ENCODE peak calls at places on chromosomes 4 and X, in six cellular contexts. E, P, C, Z, V and Q are unnamed samples.

GRCh38 chrX:33053001-33053400 is 158.3 kb downstream of the DMD start:
- DNase-seq in P (no peak), V (no peak), E (no peak), Z (no peak), C (no peak), Q (no peak)

GRCh38 chrX:39725928-39726619 is 371.7 kb downstream of the BCOR start:
- DNase-seq in V (peak; percentile 80), Z (peak; percentile 86), C (no peak), E (peak; percentile 71), P (peak; percentile 64), Q (no peak)

GRCh38 chrX:111353810-111354209 is 58.2 kb downstream of the DCX start:
- DNase-seq in P (peak; percentile 2), E (peak; percentile 6), C (no peak), Z (no peak), V (no peak), Q (no peak)

GRCh38 chr4:98502624-98503023 is 155.8 kb downstream of the TSPAN5 start:
- DNase-seq in V (no peak), Z (no peak), P (no peak), C (no peak), E (no peak), Q (no peak)

GRCh38 chr4:94897023-94897422 is 139.3 kb downstream of the BMPR1B start:
- DNase-seq in E (no peak), V (no peak), C (no peak), P (no peak), Z (peak; percentile 14), Q (no peak)

GRCh38 chr4:119098306-119098705 is 37.3 kb upstream of the MYOZ2 start:
- DNase-seq in C (no peak), E (no peak), Z (no peak), V (no peak), P (no peak), Q (no peak)

GRCh38 chr4:180937083-180937482 is 1306.1 kb upstream of the TENM3 start:
- DNase-seq in E (no peak), C (no peak), Z (no peak), V (peak; percentile 19), P (no peak), Q (no peak)

GRCh38 chr4:124018383-124019317 is 622.1 kb downstream of the SPRY1 start:
- DNase-seq in Z (peak; percentile 98), P (no peak), E (peak; percentile 51), V (peak; percentile 37), C (peak; percentile 81), Q (no peak)

GRCh38 chrX:122982521-122982920 is 201.6 kb upstream of the GRIA3 start:
- DNase-seq in C (no peak), P (no peak), Z (no peak), E (no peak), V (no peak), Q (no peak)

GRCh38 chr4:30537462-30537861 is 182.7 kb upstream of the PCDH7 start:
- DNase-seq in Z (peak; percentile 86), P (peak; percentile 57), C (no peak), V (peak; percentile 80), E (peak; percentile 96), Q (peak; percentile 67)

GRCh38 chr4:76898385-76898692 is 395 bp upstream of the SOWAHB start:
- DNase-seq in Z (no peak), E (no peak), P (no peak), C (no peak), V (no peak), Q (no peak)

GRCh38 chr4:102537280-102537679 is 36.1 kb downstream of the NFKB1 start:
- DNase-seq in V (peak; percentile 46), E (peak; percentile 56), C (no peak), P (peak; percentile 64), Z (no peak), Q (no peak)

GRCh38 chr4:38101563-38101962 is 141.4 kb downstream of the PTTG2 start:
- DNase-seq in V (peak; percentile 87), Z (peak; percentile 50), P (peak; percentile 94), C (no peak), E (no peak), Q (no peak)

GRCh38 chr4:91108751-91109150 is 981.6 kb downstream of the CCSER1 start:
- DNase-seq in E (no peak), P (no peak), C (no peak), V (no peak), Z (no peak), Q (no peak)

GRCh38 chr4:73523126-73523525 is 41.6 kb downstream of the AFM start:
- DNase-seq in C (no peak), P (no peak), E (no peak), V (no peak), Z (no peak), Q (no peak)

GRCh38 chrX:13013353-13014110 is 30.9 kb downstream of the FAM9C start:
- DNase-seq in C (peak; percentile 78), P (peak; percentile 70), V (no peak), E (peak; percentile 31), Z (peak; percentile 79), Q (no peak)

GRCh38 chrX:42803320-42803719 is 25.4 kb upstream of the PPP1R2C start:
- DNase-seq in C (no peak), E (peak; percentile 0), V (peak; percentile 20), Z (peak; percentile 4), P (peak; percentile 41), Q (no peak)

GRCh38 chrX:16870861-16871584 is 861 bp upstream of the RBBP7 start:
- DNase-seq in Z (peak; percentile 19), E (no peak), V (no peak), P (no peak), C (peak; percentile 36), Q (no peak)

GRCh38 chrX:64379924-64380323 is 15.3 kb downstream of the MTMR8 start:
- DNase-seq in Z (no peak), E (no peak), C (no peak), V (no peak), P (no peak), Q (no peak)

GRCh38 chrX:147848543-147849448 is 62.9 kb upstream of the FMR1 start:
- DNase-seq in Z (no peak), C (no peak), V (no peak), P (no peak), E (no peak), Q (no peak)

GRCh38 chr4:94590493-94590892 is 138.8 kb downstream of the PDLIM5 start:
- DNase-seq in V (no peak), P (no peak), E (no peak), Z (peak; percentile 60), C (no peak), Q (no peak)

GRCh38 chr4:80154547-80154933 is 42.8 kb upstream of the PRDM8 start:
- DNase-seq in Z (no peak), V (no peak), P (no peak), C (no peak), E (no peak), Q (no peak)

GRCh38 chrX:1164322-1165288 is 47.8 kb downstream of the CRLF2 start:
- DNase-seq in C (peak; percentile 57), E (no peak), V (no peak), P (no peak), Z (no peak), Q (no peak)

GRCh38 chr4:128220286-128221235 is 67.1 kb downstream of the PGRMC2 start:
- DNase-seq in Z (peak; percentile 68), C (peak; percentile 22), P (peak; percentile 42), E (peak; percentile 74), V (peak; percentile 75), Q (no peak)

GRCh38 chrX:54794004-54794403 is 4.1 kb downstream of the ITIH6 start:
- DNase-seq in E (no peak), P (no peak), V (no peak), Z (peak; percentile 10), C (no peak), Q (no peak)

GRCh38 chr4:182145360-182145905 is 97.8 kb upstream of the TENM3 start:
- DNase-seq in C (no peak), V (no peak), Z (no peak), P (peak; percentile 54), E (peak; percentile 41), Q (no peak)

DNA sequence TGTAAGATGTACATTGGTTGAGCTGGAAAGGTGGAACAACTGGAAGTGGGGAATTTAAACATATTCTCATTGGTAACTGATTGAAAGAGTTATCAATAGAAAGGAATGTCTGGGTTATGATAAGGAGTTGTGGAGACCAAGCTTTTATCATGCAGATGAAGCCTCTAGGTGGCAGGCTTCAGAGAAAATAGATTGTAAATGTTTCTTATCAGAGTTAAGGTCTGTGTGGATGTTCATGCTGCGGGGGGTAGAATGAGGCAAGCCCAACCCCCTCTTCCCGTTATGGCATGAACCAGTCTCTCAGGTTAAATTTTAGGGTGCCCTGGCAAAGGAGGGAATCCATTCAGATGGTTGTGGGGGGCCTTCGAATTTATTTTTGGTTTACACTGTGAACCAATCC is 16.0 kb downstream of the ARSD start:
- DNase-seq in C (no peak), E (no peak), V (no peak), Z (no peak), P (no peak), Q (no peak)
- TF ChIP-seq CTCF in C (peak; percentile 1), E (no peak), V (no peak), Z (no peak), P (no peak), Q (peak; percentile 8)

DNA sequence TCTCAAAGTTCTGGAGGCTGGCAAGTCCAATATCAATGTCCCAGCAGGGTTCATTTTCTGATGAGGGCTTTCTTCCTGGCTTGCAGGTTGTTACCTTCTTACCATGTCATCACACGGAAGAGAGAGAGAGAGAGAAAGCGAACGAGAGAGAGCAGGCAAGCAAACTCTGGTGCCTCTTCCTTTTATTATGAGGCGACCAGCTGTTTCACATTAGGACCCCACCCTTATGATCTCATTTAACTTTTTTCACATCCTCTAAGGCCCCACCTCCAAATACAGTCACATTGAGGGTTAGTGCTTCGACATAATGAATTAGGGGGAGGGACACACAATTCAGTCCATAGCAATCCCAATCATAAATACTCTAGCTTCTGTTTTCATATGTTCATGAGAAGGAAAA is 10.6 kb upstream of the GPR174 start:
- DNase-seq in E (no peak), V (no peak), P (no peak), Z (no peak), C (no peak), Q (no peak)
- H3K4me3 ChIP-seq in E (no peak overlapping the region), V (no peak overlapping the region), P (no peak overlapping the region), Z (no peak overlapping the region), C (no peak overlapping the region), Q (no peak overlapping the region)

GRCh38 chrX:120244735-120245498 is 5.7 kb upstream of the ZBTB33 start:
- DNase-seq in Z (peak; percentile 90), C (peak; percentile 83), P (peak; percentile 74), V (peak; percentile 71), E (peak; percentile 87), Q (no peak)
- TF ChIP-seq CTCF in Z (no peak), C (no peak), P (no peak), V (no peak), E (no peak), Q (no peak)

DNA sequence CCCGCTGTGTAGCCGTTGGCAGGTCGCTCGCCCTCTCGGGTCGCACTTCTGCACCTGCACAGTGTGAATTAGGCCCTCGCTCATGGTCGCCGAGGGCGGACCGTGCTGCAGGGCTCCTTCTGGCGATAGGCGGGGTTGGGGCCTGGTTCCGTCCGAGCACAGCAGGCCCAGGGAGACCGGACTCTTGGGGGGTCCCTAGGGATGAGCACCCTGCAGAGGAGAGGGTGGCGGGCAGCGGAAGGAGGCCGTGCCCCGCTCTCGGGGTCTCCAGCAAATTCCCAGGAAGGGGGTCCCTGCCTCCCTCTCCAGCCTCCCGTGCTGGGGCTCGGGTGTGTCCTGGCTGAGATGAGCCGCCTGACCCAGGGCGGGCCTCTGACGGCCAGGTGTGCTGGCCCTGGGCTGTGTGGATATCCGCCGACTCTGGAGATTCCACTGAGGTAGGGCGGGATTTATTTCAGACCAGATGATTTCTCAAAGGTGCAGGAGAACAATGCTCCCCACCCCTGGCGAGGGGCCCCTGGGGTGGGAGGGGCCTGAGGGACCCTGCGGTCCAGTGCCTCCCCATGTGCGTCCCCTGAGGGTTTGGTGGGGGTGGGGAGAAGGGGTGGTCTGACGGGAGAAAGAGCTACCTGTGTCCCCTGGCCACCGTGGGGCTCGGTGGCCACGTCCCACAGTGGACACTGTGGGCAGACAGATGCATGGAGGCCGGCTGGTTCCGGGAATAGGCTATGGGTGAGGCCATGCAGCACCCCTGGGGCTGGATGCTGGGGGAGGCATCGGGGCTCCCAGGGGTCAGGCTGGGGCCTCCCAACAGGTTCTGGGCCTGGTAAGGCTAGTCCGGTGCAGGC is 867 bp upstream of the FAM53A start:
- DNase-seq in C (no peak), V (no peak), P (no peak), Z (no peak), E (no peak), Q (no peak)
- H3K4me3 ChIP-seq in C (peak overlapping the region; percentile 55), V (peak overlapping the region; percentile 83), P (peak overlapping the region; percentile 36), Z (peak overlapping the region; percentile 44), E (peak overlapping the region; percentile 46), Q (peak overlapping the region; percentile 23)